ENCODE peak calls at places on chromosomes 4 and X, in five cellular contexts. M is lower leg skin, W is A549, B is tibial artery, Y is lower lobe of right lung. J is an unnamed sample.

GRCh38 chrX:151167791-151168345 is 8.5 kb upstream of the GPR50 start:
- DNase-seq in M (no peak), W (no peak), B (no peak), Y (no peak), J (no peak)

GRCh38 chrX:16917120-16917519 is 29.3 kb upstream of the REPS2 start:
- DNase-seq in M (no peak), W (no peak), B (no peak), Y (no peak), J (no peak)

GRCh38 chr4:107349266-107349665 is 313.2 kb upstream of the DKK2 start:
- DNase-seq in M (no peak), W (no peak), B (no peak), Y (no peak), J (no peak)

GRCh38 chrX:154013614-154014360 is 5.9 kb downstream of the IRAK1 start:
- DNase-seq in M (no peak), W (peak; percentile 64), B (no peak), Y (peak; percentile 56), J (no peak)

GRCh38 chr4:171676555-171677215 is 136.5 kb upstream of the GALNTL6 start:
- DNase-seq in M (no peak), W (no peak), B (no peak), Y (no peak), J (no peak)

GRCh38 chrX:136519069-136519468 is 12.9 kb upstream of the VGLL1 start:
- DNase-seq in M (no peak), W (no peak), B (no peak), Y (no peak), J (no peak)

GRCh38 chrX:133676344-133677122 is 261.2 kb upstream of the GPC4 start:
- DNase-seq in M (no peak), W (no peak), B (no peak), Y (peak; percentile 41), J (no peak)

GRCh38 chrX:135433531-135434257 is 11.9 kb downstream of the SMIM10L2A start:
- DNase-seq in M (no peak), W (no peak), B (no peak), Y (no peak), J (no peak)

GRCh38 chrX:136588060-136588459 is 56.0 kb downstream of the VGLL1 start:
- DNase-seq in M (no peak), W (no peak), B (no peak), Y (no peak), J (no peak)

GRCh38 chr4:155026715-155027114 is 181.7 kb upstream of the NPY2R start:
- DNase-seq in M (no peak), W (no peak), B (no peak), Y (no peak), J (no peak)

GRCh38 chr4:793941-794621 is 31.8 kb downstream of the CPLX1 start:
- DNase-seq in M (no peak), W (no peak), B (no peak), Y (peak; percentile 14), J (no peak)

GRCh38 chr4:73311428-73311827 is 52.8 kb upstream of the ANKRD17 start:
- DNase-seq in M (no peak), W (no peak), B (no peak), Y (no peak), J (no peak)

GRCh38 chr4:53889335-53890084 is 174.9 kb downstream of the CHIC2 start:
- DNase-seq in M (no peak), W (no peak), B (no peak), Y (no peak), J (no peak)

GRCh38 chrX:134931550-134931949 is 59.2 kb upstream of the SMIM10 start:
- DNase-seq in M (no peak), W (no peak), B (no peak), Y (no peak), J (no peak)

GRCh38 chrX:131816551-131817136 is 206.5 kb upstream of the STK26 start:
- DNase-seq in M (peak; percentile 65), W (no peak), B (no peak), Y (no peak), J (no peak)

GRCh38 chr4:1337376-1337831 is 9.6 kb upstream of the UVSSA start:
- DNase-seq in M (no peak), W (no peak), B (no peak), Y (no peak), J (no peak)

GRCh38 chr4:155758500-155759371 is at the start of gene GUCY1B1:
- DNase-seq in M (peak; percentile 84), W (peak; percentile 76), B (peak; percentile 97), Y (peak; percentile 94), J (peak; percentile 97)

GRCh38 chrX:23332101-23332887 is 2.4 kb upstream of the PTCHD1 start:
- DNase-seq in M (no peak), W (no peak), B (peak; percentile 69), Y (no peak), J (no peak)
- H3K4me3 ChIP-seq in M (no peak overlapping the region), W (peak overlapping the region; percentile 8), B (peak overlapping the region; percentile 59), Y (peak overlapping the region; percentile 25), J (peak overlapping the region; percentile 53)

GRCh38 chr4:12674184-12674583 is 810.0 kb downstream of the RAB28 start:
- DNase-seq in M (no peak), W (no peak), B (no peak), Y (no peak), J (no peak)

GRCh38 chr4:12679217-12679616 is 804.9 kb downstream of the RAB28 start:
- DNase-seq in M (no peak), W (no peak), B (no peak), Y (no peak), J (no peak)
- TF ChIP-seq CTCF in M (no peak), W (no peak), B (no peak), Y (no peak), J (peak; percentile 41)

DNA sequence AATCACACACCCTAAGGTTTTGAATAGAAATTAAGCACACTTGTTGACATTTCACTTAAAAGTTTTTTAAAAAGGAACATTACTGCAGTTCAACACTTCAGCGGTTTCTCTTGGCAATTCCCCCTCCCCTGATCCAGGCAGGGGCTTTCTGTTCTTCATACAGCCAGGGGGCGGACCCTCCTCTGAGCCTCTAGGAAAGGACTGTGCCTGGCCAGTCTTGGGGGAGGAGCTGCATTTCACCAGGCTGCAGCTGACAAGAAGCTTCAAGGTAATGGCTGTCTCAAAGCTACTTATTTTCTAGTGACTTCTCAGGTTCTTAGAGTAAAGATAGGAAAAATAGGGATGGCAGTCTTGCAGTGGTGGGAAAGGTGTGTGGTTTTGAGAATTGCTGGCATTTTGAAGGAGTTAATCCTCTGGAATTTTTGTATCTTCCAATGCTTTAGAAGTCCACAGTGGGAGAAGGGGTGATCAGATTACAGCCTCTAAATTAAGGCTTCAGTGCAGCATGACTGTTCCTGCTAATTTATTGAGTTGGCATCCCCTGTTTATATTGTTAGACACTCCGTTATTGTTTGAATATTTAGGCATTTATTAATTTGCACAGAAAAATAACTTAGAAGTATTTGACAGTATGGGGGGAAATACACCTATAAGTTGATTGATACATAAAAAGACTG is 33.5 kb downstream of the PWWP3B start:
- DNase-seq in M (no peak), W (no peak), B (no peak), Y (no peak), J (no peak)
- H3K4me3 ChIP-seq in M (no peak overlapping the region), W (no peak overlapping the region), B (no peak overlapping the region), Y (no peak overlapping the region), J (no peak overlapping the region)

DNA sequence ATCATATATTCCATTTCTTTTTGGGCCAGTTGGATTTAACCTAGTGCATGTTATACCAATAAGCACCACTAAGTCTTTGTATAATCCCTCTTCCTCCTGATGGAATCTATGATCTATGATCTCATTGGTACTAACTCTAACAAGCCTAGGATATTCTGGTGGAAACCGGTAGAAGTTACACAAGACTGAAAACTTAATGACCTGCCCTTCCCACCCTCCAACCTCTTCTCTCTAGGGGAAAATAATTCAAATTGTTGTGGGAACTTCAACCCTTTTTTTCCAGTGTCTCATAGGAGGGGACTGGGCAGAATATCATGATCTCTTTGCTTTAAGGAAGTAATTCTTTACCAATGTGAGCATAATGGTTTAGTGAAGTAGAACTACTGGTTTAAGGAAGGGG is 289.5 kb upstream of the BOD1L1 start:
- DNase-seq in M (no peak), W (no peak), B (no peak), Y (no peak), J (no peak)
- TF ChIP-seq CTCF in M (no peak), W (no peak), B (no peak), Y (no peak), J (no peak)

GRCh38 chrX:71106427-71106826 is at the start of gene CXorf65:
- DNase-seq in M (no peak), W (no peak), B (no peak), Y (no peak), J (no peak)

GRCh38 chrX:71100581-71101505 is 5.2 kb downstream of the FOXO4 start:
- DNase-seq in M (no peak), W (no peak), B (no peak), Y (no peak), J (no peak)

GRCh38 chrX:71105638-71106037 is 902 bp downstream of the CXorf65 start:
- DNase-seq in M (no peak), W (no peak), B (no peak), Y (no peak), J (no peak)

GRCh38 chrX:71102292-71102691 is 4.2 kb downstream of the CXorf65 start:
- DNase-seq in M (no peak), W (no peak), B (no peak), Y (no peak), J (no peak)

GRCh38 chrX:71103110-71103983 is 3.2 kb downstream of the CXorf65 start:
- DNase-seq in M (no peak), W (no peak), B (no peak), Y (peak; percentile 46), J (no peak)
- H3K4me3 ChIP-seq in M (no peak overlapping the region), W (no peak overlapping the region), B (no peak overlapping the region), Y (no peak overlapping the region), J (peak overlapping the region; percentile 23)

GRCh38 chr4:75976177-75976576 is 14.6 kb downstream of the SDAD1 start:
- DNase-seq in M (no peak), W (no peak), B (no peak), Y (no peak), J (no peak)
- TF ChIP-seq CTCF in M (no peak), W (no peak), B (no peak), Y (no peak), J (no peak)

DNA sequence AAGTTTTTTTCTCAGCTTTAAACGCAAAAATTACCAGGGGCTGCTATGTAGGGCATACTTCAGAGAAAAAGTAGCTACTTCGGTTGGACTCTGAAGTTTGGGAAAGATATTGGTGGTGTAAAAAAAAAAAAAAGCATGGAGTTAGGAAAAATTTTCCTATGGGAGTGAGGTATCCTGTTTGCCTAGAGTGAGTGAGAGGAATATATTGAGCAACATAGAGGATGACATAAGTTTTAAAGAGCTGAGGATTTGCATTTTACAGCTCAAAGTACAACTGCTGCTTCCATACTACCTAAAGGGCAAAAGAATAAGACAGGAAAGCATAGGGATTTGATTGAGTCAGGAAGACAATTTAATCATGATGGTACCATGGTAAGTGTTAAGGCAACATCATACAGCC is 7.3 kb downstream of the GPRASP1 start:
- DNase-seq in M (no peak), W (no peak), B (no peak), Y (no peak), J (no peak)
- H3K4me3 ChIP-seq in M (no peak overlapping the region), W (no peak overlapping the region), B (no peak overlapping the region), Y (peak overlapping the region; percentile 58), J (peak overlapping the region; percentile 68)

GRCh38 chr4:113806850-113807249 is 45.3 kb upstream of the CAMK2D start:
- DNase-seq in M (no peak), W (no peak), B (no peak), Y (no peak), J (no peak)
- TF ChIP-seq CTCF in M (no peak), W (no peak), B (no peak), Y (no peak), J (no peak)

GRCh38 chr4:186602978-186603377 is 47.6 kb upstream of the MTNR1A start:
- DNase-seq in M (no peak), W (no peak), B (no peak), Y (no peak), J (no peak)
- H3K4me3 ChIP-seq in M (no peak overlapping the region), W (no peak overlapping the region), B (no peak overlapping the region), Y (no peak overlapping the region), J (no peak overlapping the region)

J was measured in left ventricle myocardium inferior.